ENCODE peak calls at places on chromosomes 7 and 10, in five cellular contexts. One of them, this sample, is unnamed.

GRCh38 chr10:82680688-82681087 is 805.7 kb downstream of the NRG3 start:
- DNase-seq in HuH-7: no peak
- DNase-seq in mucosa of descending colon: no peak
- DNase-seq in G401: peak; percentile 8
- DNase-seq in kidney epithelial cell: no peak
- DNase-seq in this sample: no peak

GRCh38 chr7:5455581-5456222 is 32.1 kb upstream of the TNRC18 start:
- DNase-seq in G401: no peak
- DNase-seq in kidney epithelial cell: no peak
- DNase-seq in HuH-7: no peak
- DNase-seq in mucosa of descending colon: no peak
- DNase-seq in this sample: no peak

GRCh38 chr7:108034586-108034985 is 31.6 kb upstream of the LAMB1 start:
- DNase-seq in HuH-7: peak; percentile 37
- DNase-seq in kidney epithelial cell: no peak
- DNase-seq in G401: no peak
- DNase-seq in mucosa of descending colon: no peak
- DNase-seq in this sample: no peak

GRCh38 chr10:23063387-23064287 is 31.7 kb upstream of the MSRB2 start:
- DNase-seq in mucosa of descending colon: no peak
- DNase-seq in kidney epithelial cell: no peak
- DNase-seq in G401: no peak
- DNase-seq in HuH-7: no peak
- DNase-seq in this sample: no peak

GRCh38 chr10:61761825-61762217 is 99.1 kb downstream of the CABCOCO1 start:
- DNase-seq in kidney epithelial cell: no peak
- DNase-seq in HuH-7: no peak
- DNase-seq in G401: no peak
- DNase-seq in mucosa of descending colon: no peak
- DNase-seq in this sample: no peak

GRCh38 chr7:77281780-77282478 is 82.3 kb upstream of the FGL2 start:
- DNase-seq in mucosa of descending colon: no peak
- DNase-seq in G401: peak; percentile 44
- DNase-seq in HuH-7: no peak
- DNase-seq in kidney epithelial cell: no peak
- DNase-seq in this sample: peak; percentile 10

GRCh38 chr7:101108961-101109360 is 17.9 kb upstream of the SERPINE1 start:
- DNase-seq in mucosa of descending colon: no peak
- DNase-seq in HuH-7: no peak
- DNase-seq in kidney epithelial cell: no peak
- DNase-seq in G401: no peak
- DNase-seq in this sample: no peak

GRCh38 chr10:5574642-5575131 is 49.9 kb downstream of the CALML3 start:
- DNase-seq in kidney epithelial cell: no peak
- DNase-seq in mucosa of descending colon: peak; percentile 67
- DNase-seq in G401: no peak
- DNase-seq in HuH-7: no peak
- DNase-seq in this sample: no peak

GRCh38 chr10:21495686-21496284 is 29.7 kb downstream of the SKIDA1 start:
- DNase-seq in HuH-7: peak; percentile 99
- DNase-seq in G401: peak; percentile 80
- DNase-seq in mucosa of descending colon: peak; percentile 89
- DNase-seq in kidney epithelial cell: no peak
- DNase-seq in this sample: peak; percentile 73

GRCh38 chr7:157389951-157390730 is 53.3 kb downstream of the DNAJB6 start:
- DNase-seq in HuH-7: no peak
- DNase-seq in mucosa of descending colon: no peak
- DNase-seq in kidney epithelial cell: no peak
- DNase-seq in G401: no peak
- DNase-seq in this sample: peak; percentile 44

GRCh38 chr10:90779573-90779972 is 78.3 kb downstream of the HTR7 start:
- DNase-seq in HuH-7: no peak
- DNase-seq in mucosa of descending colon: no peak
- DNase-seq in G401: no peak
- DNase-seq in kidney epithelial cell: no peak
- DNase-seq in this sample: no peak

GRCh38 chr7:105677803-105678583 is 96.7 kb upstream of the EFCAB10 start:
- DNase-seq in mucosa of descending colon: peak; percentile 53
- DNase-seq in HuH-7: no peak
- DNase-seq in G401: no peak
- DNase-seq in kidney epithelial cell: no peak
- DNase-seq in this sample: no peak

GRCh38 chr10:44463511-44464121 is 78.7 kb upstream of the CXCL12 start:
- DNase-seq in G401: peak; percentile 2
- DNase-seq in kidney epithelial cell: no peak
- DNase-seq in mucosa of descending colon: no peak
- DNase-seq in HuH-7: no peak
- DNase-seq in this sample: peak; percentile 32

GRCh38 chr7:134789967-134790685 is 10.7 kb downstream of the CALD1 start:
- DNase-seq in mucosa of descending colon: no peak
- DNase-seq in HuH-7: no peak
- DNase-seq in G401: no peak
- DNase-seq in kidney epithelial cell: no peak
- DNase-seq in this sample: peak; percentile 56

GRCh38 chr7:8251195-8251594 is 10.8 kb downstream of the ICA1 start:
- DNase-seq in G401: no peak
- DNase-seq in mucosa of descending colon: no peak
- DNase-seq in HuH-7: no peak
- DNase-seq in kidney epithelial cell: no peak
- DNase-seq in this sample: no peak

GRCh38 chr10:69348824-69349541 is 67.7 kb downstream of the TACR2 start:
- DNase-seq in mucosa of descending colon: no peak
- DNase-seq in kidney epithelial cell: no peak
- DNase-seq in HuH-7: no peak
- DNase-seq in G401: no peak
- DNase-seq in this sample: peak; percentile 92

GRCh38 chr7:130276796-130277762 is 10.4 kb downstream of the CPA2 start:
- DNase-seq in HuH-7: no peak
- DNase-seq in G401: no peak
- DNase-seq in kidney epithelial cell: no peak
- DNase-seq in mucosa of descending colon: no peak
- DNase-seq in this sample: no peak